ENCODE peak calls at places on chromosome 14, in nine cellular contexts. J, A, G, M, Y, Q, H, P and O are unnamed samples.

GRCh38 chr14:104323551-104324175 is 185.3 kb downstream of the KIF26A start:
- DNase-seq in Q (no peak), A (no peak), Y (no peak), H (no peak), J (no peak), G (no peak), M (no peak), P (no peak), O (no peak)

GRCh38 chr14:68844210-68844545 is 51.3 kb upstream of the ZFP36L1 start:
- DNase-seq in G (no peak), M (no peak), J (no peak), Q (no peak), P (no peak), A (no peak), Y (no peak), H (no peak), O (no peak)

GRCh38 chr14:89435527-89436273 is 18.7 kb upstream of the FOXN3 start:
- DNase-seq in J (no peak), M (no peak), P (no peak), G (no peak), Y (no peak), H (no peak), Q (no peak), A (no peak), O (no peak)

GRCh38 chr14:105070760-105071137 is 5.5 kb upstream of the GPR132 start:
- DNase-seq in Q (no peak), G (no peak), J (no peak), P (no peak), H (no peak), M (no peak), Y (no peak), A (no peak), O (no peak)

GRCh38 chr14:103500148-103500990 is 22.3 kb downstream of the CKB start:
- DNase-seq in H (peak; percentile 93), Q (peak; percentile 94), J (peak; percentile 93), G (peak; percentile 90), A (peak; percentile 88), Y (peak; percentile 87), P (peak; percentile 88), M (peak; percentile 90), O (peak; percentile 72)

GRCh38 chr14:58215191-58215914 is 15.4 kb downstream of the ACTR10 start:
- DNase-seq in A (no peak), M (no peak), Y (no peak), J (no peak), P (no peak), H (no peak), Q (no peak), G (no peak), O (no peak)

GRCh38 chr14:61420326-61420725 is 98.9 kb downstream of the PRKCH start:
- DNase-seq in M (no peak), Y (no peak), H (no peak), G (no peak), J (peak; percentile 52), P (no peak), Q (no peak), A (no peak), O (no peak)

GRCh38 chr14:20458031-20458789 is 3.0 kb downstream of the PIP4P1 start:
- DNase-seq in P (no peak), A (no peak), M (no peak), H (no peak), Q (no peak), J (no peak), G (no peak), Y (no peak), O (no peak)

GRCh38 chr14:21257395-21258193 is 11.6 kb downstream of the HNRNPC start:
- DNase-seq in G (no peak), J (peak; percentile 31), A (no peak), M (no peak), P (no peak), Y (no peak), H (no peak), Q (no peak), O (no peak)

GRCh38 chr14:91884664-91885063 is 17.3 kb upstream of the TC2N start:
- DNase-seq in Q (no peak), Y (peak; percentile 47), G (no peak), M (no peak), P (no peak), J (no peak), H (no peak), A (no peak), O (no peak)

GRCh38 chr14:100684154-100684553 is 42.5 kb upstream of the DLK1 start:
- DNase-seq in A (no peak), Y (no peak), H (no peak), P (no peak), M (no peak), Q (no peak), G (no peak), J (no peak), O (no peak)

GRCh38 chr14:32933943-32934890 is 4.5 kb upstream of the NPAS3 start:
- DNase-seq in H (no peak), G (no peak), M (peak; percentile 38), P (peak; percentile 17), Q (no peak), Y (peak; percentile 23), J (peak; percentile 35), A (peak; percentile 45), O (peak; percentile 29)

GRCh38 chr14:52000019-52000582 is 10.8 kb downstream of the RTRAF start:
- DNase-seq in Y (no peak), H (no peak), P (no peak), A (no peak), J (no peak), M (no peak), G (no peak), Q (no peak), O (no peak)

GRCh38 chr14:28946267-28946666 is 179.7 kb downstream of the FOXG1 start:
- DNase-seq in M (no peak), G (no peak), A (no peak), P (no peak), H (no peak), J (no peak), Y (no peak), Q (no peak), O (no peak)

GRCh38 chr14:69037790-69038448 is 58.8 kb upstream of the ACTN1 start:
- DNase-seq in Y (no peak), P (no peak), G (no peak), A (no peak), Q (no peak), J (no peak), M (no peak), H (no peak), O (no peak)

GRCh38 chr14:94648801-94649200 is 36.6 kb downstream of the SERPINA3 start:
- DNase-seq in A (no peak), Y (no peak), Q (no peak), G (no peak), P (no peak), J (no peak), H (no peak), M (no peak), O (no peak)

GRCh38 chr14:90053044-90053443 is 8.8 kb upstream of the KCNK13 start:
- DNase-seq in M (no peak), H (no peak), Y (no peak), J (no peak), Q (no peak), P (no peak), G (no peak), A (no peak), O (no peak)

GRCh38 chr14:54682578-54682977 is 115.7 kb downstream of the SAMD4A start:
- DNase-seq in H (no peak), J (peak; percentile 63), P (no peak), Y (no peak), M (no peak), A (no peak), G (no peak), Q (no peak), O (no peak)

GRCh38 chr14:86790408-86791364 is 1202.3 kb downstream of the GALC start:
- DNase-seq in G (no peak), Y (no peak), A (no peak), P (no peak), J (no peak), M (no peak), Q (no peak), H (no peak), O (no peak)
- TF ChIP-seq CTCF in G (no peak), Y (no peak), A (no peak), P (no peak), J (no peak), M (no peak), Q (no peak), H (no peak), O (no peak)

GRCh38 chr14:23323838-23324454 is 2.7 kb downstream of the PABPN1 start:
- DNase-seq in M (no peak), H (no peak), G (no peak), Y (no peak), P (no peak), Q (no peak), J (no peak), A (no peak), O (no peak)

GRCh38 chr14:23321572-23322547 is 603 bp downstream of the PABPN1 start:
- DNase-seq in A (no peak), Q (no peak), H (peak; percentile 23), P (peak; percentile 58), J (peak; percentile 68), Y (no peak), M (peak; percentile 48), G (peak; percentile 48), O (peak; percentile 34)

GRCh38 chr14:23319746-23320583 is 1.3 kb upstream of the PABPN1 start:
- DNase-seq in A (no peak), G (no peak), Y (no peak), M (no peak), J (no peak), Q (no peak), H (no peak), P (no peak), O (no peak)

GRCh38 chr14:23322568-23323517 is 1.6 kb downstream of the PABPN1 start:
- DNase-seq in J (no peak), Q (no peak), H (no peak), M (no peak), A (no peak), Y (no peak), G (no peak), P (no peak), O (no peak)

GRCh38 chr14:23320584-23321571 is at the start of gene PABPN1:
- DNase-seq in H (peak; percentile 99), G (peak; percentile 98), P (peak; percentile 98), Q (peak; percentile 99), J (peak; percentile 100), M (peak; percentile 93), A (peak; percentile 99), Y (peak; percentile 99), O (peak; percentile 95)
- TF ChIP-seq CTCF in H (no peak), G (no peak), P (no peak), Q (no peak), J (no peak), M (no peak), A (no peak), Y (no peak), O (no peak)

DNA sequence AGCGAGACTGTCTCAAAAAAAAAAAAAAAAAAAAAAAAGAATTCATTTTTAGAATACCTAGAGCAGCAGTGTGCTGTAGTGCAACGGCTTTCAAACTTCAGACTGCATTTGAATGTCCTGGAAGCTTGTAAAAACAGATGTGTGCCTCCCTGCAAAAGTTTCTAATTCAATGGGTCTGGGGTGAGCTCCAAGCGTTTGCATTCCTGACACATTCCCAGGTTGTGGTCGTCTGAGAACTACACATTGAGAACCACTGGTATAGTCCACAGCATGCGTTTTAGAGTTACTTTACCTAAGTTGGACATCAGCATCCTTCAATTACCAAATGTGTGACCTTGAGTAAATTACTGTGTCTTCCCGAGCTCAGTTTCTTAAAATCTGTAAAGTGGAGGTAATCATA is 816.8 kb downstream of the NRXN3 start:
- DNase-seq in Q (no peak), G (no peak), A (no peak), M (no peak), J (no peak), P (no peak), Y (no peak), H (no peak), O (no peak)
- TF ChIP-seq CTCF in Q (no peak), G (no peak), A (no peak), M (no peak), J (no peak), P (no peak), Y (no peak), H (no peak), O (no peak)

GRCh38 chr14:66782853-66783252 is 274.9 kb downstream of the GPHN start:
- DNase-seq in Q (no peak), G (no peak), H (no peak), Y (no peak), A (no peak), M (no peak), P (no peak), J (no peak), O (no peak)
- TF ChIP-seq CTCF in Q (no peak), G (no peak), H (no peak), Y (no peak), A (no peak), M (no peak), P (no peak), J (no peak), O (no peak)